ENCODE peak calls at places on chromosomes 13 and 19, in eight cellular contexts. C is transverse colon, I is cardiac muscle cell, X is heart left ventricle, T is thoracic aorta, F is breast epithelium, Z is RWPE2, J is HCT116. K is an unnamed sample.

GRCh38 chr19:4694211-4694987 is 24.3 kb upstream of the MYDGF start:
- DNase-seq in C (peak; percentile 46), I (peak; percentile 94), X (no peak), T (no peak), F (peak; percentile 92), Z (peak; percentile 98), J (peak; percentile 93), K (peak; percentile 74)

GRCh38 chr13:49082653-49083536 is 107.2 kb downstream of the FNDC3A start:
- DNase-seq in C (no peak), I (peak; percentile 75), X (no peak), T (no peak), F (no peak), Z (peak; percentile 69), J (no peak), K (no peak)

GRCh38 chr19:4052114-4052992 is 14.3 kb downstream of the ZBTB7A start:
- DNase-seq in C (peak; percentile 94), I (peak; percentile 48), X (peak; percentile 55), T (no peak), F (peak; percentile 81), Z (peak; percentile 87), J (no peak), K (no peak)

GRCh38 chr19:10718205-10719196 is 622 bp downstream of the DNM2 start:
- DNase-seq in C (peak; percentile 41), I (peak; percentile 51), X (peak; percentile 39), T (no peak), F (no peak), Z (no peak), J (no peak), K (no peak)

GRCh38 chr13:21208755-21209154 is 32.3 kb downstream of the MRPL57 start:
- DNase-seq in C (no peak), I (peak; percentile 36), X (no peak), T (no peak), F (no peak), Z (no peak), J (no peak), K (no peak)

GRCh38 chr19:6117534-6117933 is 7.2 kb upstream of the RFX2 start:
- DNase-seq in C (no peak), I (no peak), X (no peak), T (no peak), F (no peak), Z (no peak), J (no peak), K (no peak)

GRCh38 chr13:71624641-71625040 is 242.4 kb downstream of the DACH1 start:
- DNase-seq in C (no peak), I (peak; percentile 2), X (no peak), T (no peak), F (no peak), Z (no peak), J (no peak), K (no peak)

GRCh38 chr13:110525328-110526319 is 35.9 kb downstream of the RAB20 start:
- DNase-seq in C (peak; percentile 46), I (no peak), X (peak; percentile 63), T (no peak), F (no peak), Z (no peak), J (no peak), K (no peak)

GRCh38 chr13:80342541-80343371 is 1.8 kb upstream of the SPRY2 start:
- DNase-seq in C (peak; percentile 87), I (peak; percentile 85), X (peak; percentile 85), T (no peak), F (peak; percentile 69), Z (peak; percentile 65), J (no peak), K (peak; percentile 72)

GRCh38 chr19:12974301-12975220 is 5.2 kb downstream of the DAND5 start:
- DNase-seq in C (no peak), I (no peak), X (no peak), T (no peak), F (no peak), Z (no peak), J (no peak), K (no peak)

GRCh38 chr19:35363711-35364425 is 5.6 kb downstream of the FFAR3 start:
- DNase-seq in C (no peak), I (no peak), X (no peak), T (no peak), F (no peak), Z (no peak), J (no peak), K (no peak)

GRCh38 chr13:113579686-113580085 is 4.9 kb upstream of the TFDP1 start:
- DNase-seq in C (no peak), I (no peak), X (no peak), T (no peak), F (no peak), Z (no peak), J (no peak), K (peak; percentile 6)

GRCh38 chr13:29961036-29961685 is 110.7 kb upstream of the UBL3 start:
- DNase-seq in C (no peak), I (no peak), X (no peak), T (no peak), F (no peak), Z (no peak), J (no peak), K (no peak)

GRCh38 chr19:8336665-8337064 is 6.4 kb downstream of the KANK3 start:
- DNase-seq in C (no peak), I (no peak), X (no peak), T (no peak), F (no peak), Z (no peak), J (no peak), K (no peak)

GRCh38 chr13:113005076-113005865 is 36.3 kb downstream of the MCF2L start:
- DNase-seq in C (no peak), I (no peak), X (no peak), T (no peak), F (no peak), Z (no peak), J (no peak), K (no peak)

GRCh38 chr13:111951982-111952565 is 114.9 kb upstream of the SOX1 start:
- DNase-seq in C (no peak), I (no peak), X (no peak), T (no peak), F (no peak), Z (no peak), J (no peak), K (no peak)

GRCh38 chr19:56476671-56477428 is at the start of gene ZNF667:
- DNase-seq in C (no peak), I (peak; percentile 31), X (no peak), T (peak; percentile 2), F (no peak), Z (no peak), J (no peak), K (peak; percentile 61)

GRCh38 chr13:100130092-100130491 is 41.2 kb downstream of the PCCA start:
- DNase-seq in C (no peak), I (no peak), X (peak; percentile 23), T (no peak), F (no peak), Z (no peak), J (no peak), K (no peak)

GRCh38 chr13:48232420-48233096 is 448 bp upstream of the ITM2B start:
- DNase-seq in C (peak; percentile 52), I (no peak), X (no peak), T (no peak), F (peak; percentile 59), Z (peak; percentile 40), J (no peak), K (no peak)

GRCh38 chr19:14135355-14135754 is 1.0 kb downstream of the ASF1B start:
- DNase-seq in C (no peak), I (no peak), X (no peak), T (no peak), F (no peak), Z (no peak), J (no peak), K (no peak)
- H3K4me3 ChIP-seq in C (peak overlapping the region; percentile 50), I (peak overlapping the region; percentile 65), X (no peak overlapping the region), T (no peak overlapping the region), F (no peak overlapping the region), Z (peak overlapping the region; percentile 49), J (peak overlapping the region; percentile 69), K (no peak overlapping the region)

GRCh38 chr19:19269952-19270694 is 3.0 kb downstream of the TM6SF2 start:
- DNase-seq in C (no peak), I (no peak), X (no peak), T (no peak), F (no peak), Z (no peak), J (no peak), K (no peak)
- H3K27ac ChIP-seq in C (no peak overlapping the region), I (no peak overlapping the region), X (no peak overlapping the region), T (no peak overlapping the region), F (no peak overlapping the region), Z (no peak overlapping the region), J (no peak overlapping the region), K (no peak overlapping the region)

GRCh38 chr19:2774953-2775555 is 8.0 kb downstream of the SGTA start:
- DNase-seq in C (no peak), I (no peak), X (no peak), T (no peak), F (peak; percentile 26), Z (no peak), J (no peak), K (no peak)
- H3K4me3 ChIP-seq in C (no peak overlapping the region), I (no peak overlapping the region), X (peak overlapping the region; percentile 41), T (peak overlapping the region; percentile 29), F (peak overlapping the region; percentile 27), Z (no peak overlapping the region), J (no peak overlapping the region), K (no peak overlapping the region)

DNA sequence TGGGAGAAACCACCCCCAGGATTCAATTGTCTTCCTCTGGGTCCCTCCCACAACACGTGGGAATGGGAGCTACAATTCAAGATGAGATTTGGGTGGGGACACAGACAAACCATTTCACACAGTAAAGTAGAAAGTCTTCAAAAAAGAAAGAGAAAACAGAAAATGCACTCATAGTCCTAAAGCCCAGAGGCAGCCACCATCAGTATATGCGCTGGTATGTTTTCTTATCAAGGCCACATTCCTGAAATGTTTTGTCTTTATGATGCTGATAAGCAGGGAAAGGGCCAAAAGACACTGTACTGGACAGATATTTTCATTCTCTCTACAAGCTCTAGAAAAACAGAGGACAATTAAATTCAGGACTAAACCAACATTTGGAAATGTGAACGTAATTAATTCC is 375.8 kb upstream of the TSHZ3 start:
- DNase-seq in C (no peak), I (peak; percentile 56), X (no peak), T (no peak), F (no peak), Z (no peak), J (no peak), K (no peak)
- H3K27ac ChIP-seq in C (no peak overlapping the region), I (no peak overlapping the region), X (no peak overlapping the region), T (no peak overlapping the region), F (no peak overlapping the region), Z (no peak overlapping the region), J (no peak overlapping the region), K (no peak overlapping the region)

GRCh38 chr13:98372886-98373285 is 195.8 kb upstream of the RNF113B start:
- DNase-seq in C (no peak), I (peak; percentile 38), X (no peak), T (no peak), F (no peak), Z (no peak), J (no peak), K (no peak)
- H3K4me3 ChIP-seq in C (no peak overlapping the region), I (no peak overlapping the region), X (no peak overlapping the region), T (no peak overlapping the region), F (no peak overlapping the region), Z (no peak overlapping the region), J (no peak overlapping the region), K (no peak overlapping the region)